ENCODE peak calls at places on chromosomes 4 and X, in eight cellular contexts. J is EL; U is A673; O is activated naive CD4-positive, alpha-beta T cell; V is prostate gland; L is stimulated activated CD4-positive, alpha-beta T cell treated with anti-CD3 and anti-CD28 coated beads, Interleukin-2, amount 100 ng/mL, for 48 hours; N is globus pallidus; G is caudate nucleus. C is an unnamed sample.

GRCh38 chr4:94412019-94413017 is 39.4 kb upstream of the PDLIM5 start:
- DNase-seq in J (peak), U (peak), O (no peak), V (peak), L (no peak), N (no peak), G (no peak), C (peak)

GRCh38 chrX:119036369-119037029 is 36.3 kb upstream of the CT47C1 start:
- DNase-seq in J (no peak), U (no peak), O (no peak), V (no peak), L (no peak), N (no peak), G (no peak), C (no peak)

GRCh38 chr4:88599298-88599697 is 7.0 kb downstream of the HERC3 start:
- DNase-seq in J (peak), U (no peak), O (no peak), V (peak), L (no peak), N (no peak), G (no peak), C (no peak)

GRCh38 chr4:48388504-48389154 is 47.3 kb downstream of the SLAIN2 start:
- DNase-seq in J (peak), U (no peak), O (no peak), V (no peak), L (no peak), N (peak), G (no peak), C (no peak)

GRCh38 chr4:113646456-113646809 is 115.1 kb downstream of the CAMK2D start:
- DNase-seq in J (peak), U (peak), O (no peak), V (peak), L (no peak), N (no peak), G (no peak), C (peak)

GRCh38 chrX:14712096-14712495 is 160.8 kb downstream of the FANCB start:
- DNase-seq in J (peak), U (peak), O (no peak), V (no peak), L (no peak), N (peak), G (no peak), C (no peak)

GRCh38 chr4:102620697-102621497 is 119.7 kb downstream of the NFKB1 start:
- DNase-seq in J (peak), U (peak), O (no peak), V (no peak), L (no peak), N (peak), G (no peak), C (peak)

GRCh38 chr4:61533140-61533539 is 333.0 kb downstream of the ADGRL3 start:
- DNase-seq in J (no peak), U (no peak), O (no peak), V (no peak), L (no peak), N (no peak), G (no peak), C (no peak)

GRCh38 chr4:125229596-125230058 is 85.1 kb upstream of the FAT4 start:
- DNase-seq in J (no peak), U (no peak), O (no peak), V (no peak), L (no peak), N (no peak), G (no peak), C (no peak)

GRCh38 chr4:112213850-112214249 is 17.7 kb upstream of the AP1AR start:
- DNase-seq in J (peak), U (no peak), O (no peak), V (no peak), L (no peak), N (no peak), G (no peak), C (no peak)

GRCh38 chr4:78922207-78922606 is 17.0 kb downstream of the PAQR3 start:
- DNase-seq in J (no peak), U (no peak), O (no peak), V (no peak), L (no peak), N (no peak), G (no peak), C (no peak)

GRCh38 chrX:39821709-39822095 is 276.1 kb downstream of the BCOR start:
- DNase-seq in J (no peak), U (no peak), O (no peak), V (no peak), L (no peak), N (no peak), G (no peak), C (no peak)

GRCh38 chr4:40190880-40191815 is 5.7 kb upstream of the RHOH start:
- DNase-seq in J (no peak), U (peak), O (no peak), V (peak), L (no peak), N (no peak), G (no peak), C (peak)

C was measured in small intestine.